ENCODE peak calls at places on chromosomes 4 and X, in six cellular contexts. H is endothelial cell, J is left ventricle myocardium inferior, S is nephron progenitor cell, Q is mucosa of descending colon, F is NCI-H748 treated with DMSO at 0.1 percent for 48 hours. I is an unnamed sample.

GRCh38 chr4:87032884-87033533 is 98.2 kb downstream of the AFF1 start:
- DNase-seq in H (no peak), F (no peak), S (no peak), Q (no peak), J (no peak), I (no peak)

GRCh38 chrX:9131066-9131465 is 97.1 kb upstream of the FAM9B start:
- DNase-seq in J (no peak), Q (no peak), F (no peak), S (no peak), H (no peak), I (no peak)

GRCh38 chr4:169621754-169622481 is 1.5 kb downstream of the CLCN3 start:
- DNase-seq in F (peak; percentile 16), J (no peak), S (no peak), H (no peak), Q (no peak), I (no peak)

GRCh38 chr4:663438-664428 is 10.3 kb downstream of the ATP5ME start:
- DNase-seq in J (peak; percentile 54), F (no peak), Q (peak; percentile 81), H (peak; percentile 50), S (peak; percentile 64), I (no peak)

GRCh38 chrX:66110112-66110511 is 53.9 kb upstream of the HEPH start:
- DNase-seq in Q (no peak), S (no peak), J (no peak), F (no peak), H (peak; percentile 2), I (no peak)

GRCh38 chrX:85698921-85699320 is 319.5 kb upstream of the POF1B start:
- DNase-seq in Q (no peak), H (no peak), F (no peak), S (no peak), J (no peak), I (no peak)

GRCh38 chrX:20309796-20310195 is 43.1 kb upstream of the RPS6KA3 start:
- DNase-seq in S (no peak), Q (no peak), F (no peak), H (no peak), J (no peak), I (no peak)

GRCh38 chrX:125287282-125287681 is 32.4 kb upstream of the TEX13C start:
- DNase-seq in H (no peak), S (no peak), Q (peak; percentile 31), F (no peak), J (no peak), I (no peak)

GRCh38 chr4:117664706-117665444 is 369.4 kb upstream of the NDST3 start:
- DNase-seq in J (no peak), F (no peak), Q (no peak), S (no peak), H (no peak), I (no peak)

GRCh38 chr4:64756016-64756415 is 346.8 kb upstream of the TECRL start:
- DNase-seq in J (no peak), Q (no peak), S (no peak), H (no peak), F (no peak), I (no peak)

GRCh38 chr4:127151941-127152340 is 480.8 kb upstream of the INTU start:
- DNase-seq in H (no peak), Q (no peak), S (no peak), J (no peak), F (no peak), I (no peak)

GRCh38 chr4:63123441-63123840 is 1285.8 kb downstream of the TECRL start:
- DNase-seq in H (no peak), F (no peak), J (no peak), S (no peak), Q (no peak), I (no peak)

GRCh38 chr4:107736037-107736436 is 16.0 kb upstream of the PAPSS1 start:
- DNase-seq in Q (no peak), J (no peak), F (no peak), H (no peak), S (no peak), I (no peak)

GRCh38 chrX:39576081-39576701 is 521.6 kb downstream of the BCOR start:
- DNase-seq in Q (no peak), J (no peak), H (no peak), F (peak; percentile 71), S (peak; percentile 18), I (peak; percentile 65)

GRCh38 chrX:69093960-69094935 is 71.0 kb downstream of the PJA1 start:
- DNase-seq in S (peak; percentile 46), H (peak; percentile 43), F (peak; percentile 21), J (no peak), Q (no peak), I (peak; percentile 50)

GRCh38 chrX:154531626-154532025 is 15.0 kb downstream of the G6PD start:
- DNase-seq in Q (no peak), J (no peak), F (no peak), S (no peak), H (no peak), I (peak; percentile 44)

GRCh38 chrX:155246748-155247147 is 17.5 kb downstream of the RAB39B start:
- DNase-seq in Q (no peak), F (no peak), J (no peak), S (no peak), H (no peak), I (no peak)

GRCh38 chrX:136967965-136968364 is 65.8 kb downstream of the GPR101 start:
- DNase-seq in H (no peak), S (no peak), Q (no peak), J (no peak), F (no peak), I (no peak)

GRCh38 chr4:63170923-63171322 is 1238.3 kb downstream of the TECRL start:
- DNase-seq in F (no peak), H (no peak), Q (no peak), J (no peak), S (no peak), I (no peak)

GRCh38 chrX:153828308-153828707 is 2.0 kb downstream of the PDZD4 start:
- DNase-seq in S (no peak), Q (no peak), H (no peak), F (no peak), J (no peak), I (no peak)

GRCh38 chr4:107138433-107138832 is 102.3 kb upstream of the DKK2 start:
- DNase-seq in Q (no peak), J (no peak), F (no peak), S (no peak), H (no peak), I (no peak)

GRCh38 chr4:41814565-41814964 is 66.0 kb upstream of the PHOX2B start:
- DNase-seq in F (no peak), H (peak; percentile 31), Q (no peak), S (peak; percentile 47), J (no peak), I (no peak)

GRCh38 chrX:100812216-100813158 is 7.7 kb upstream of the CSTF2 start:
- DNase-seq in S (no peak), Q (no peak), H (no peak), F (no peak), J (no peak), I (no peak)

GRCh38 chr4:38728651-38729141 is 54.1 kb downstream of the TLR10 start:
- DNase-seq in J (no peak), F (peak; percentile 29), S (no peak), Q (peak; percentile 89), H (no peak), I (no peak)

GRCh38 chr4:186067757-186068385 is 1.1 kb upstream of the TLR3 start:
- DNase-seq in S (peak; percentile 15), F (peak; percentile 47), J (peak; percentile 41), H (peak; percentile 24), Q (no peak), I (peak; percentile 85)

I was measured in tibial artery.